ENCODE peak calls at places on chromosome 5, in six cellular contexts. X is sigmoid colon, C is transverse colon, T is spleen, E is prostate gland, I is HepG2. D is an unnamed sample.

GRCh38 chr5:134524219-134524825 is 1.1 kb upstream of the JADE2 start:
- DNase-seq in X (peak), C (peak), T (peak), E (peak), I (no peak), D (no peak)

GRCh38 chr5:57684299-57684702 is 201.7 kb upstream of the ACTBL2 start:
- DNase-seq in X (no peak), C (no peak), T (no peak), E (no peak), I (no peak), D (no peak)

GRCh38 chr5:170633235-170634041 is 129.6 kb downstream of the KCNIP1 start:
- DNase-seq in X (peak), C (peak), T (peak), E (peak), I (peak), D (peak)

GRCh38 chr5:79257314-79257713 is 21.4 kb downstream of the JMY start:
- DNase-seq in X (no peak), C (no peak), T (no peak), E (no peak), I (no peak), D (no peak)

GRCh38 chr5:166767858-166768257 is 1523.6 kb upstream of the WWC1 start:
- DNase-seq in X (no peak), C (no peak), T (no peak), E (no peak), I (no peak), D (no peak)

GRCh38 chr5:57446966-57447365 is 35.6 kb downstream of the ACTBL2 start:
- DNase-seq in X (no peak), C (no peak), T (no peak), E (no peak), I (no peak), D (no peak)

GRCh38 chr5:10562202-10563131 is 1.4 kb upstream of the ANKRD33B start:
- DNase-seq in X (peak), C (no peak), T (peak), E (no peak), I (no peak), D (no peak)

GRCh38 chr5:134958755-134959154 is 9.0 kb upstream of the CATSPER3 start:
- DNase-seq in X (no peak), C (no peak), T (no peak), E (no peak), I (peak), D (no peak)

GRCh38 chr5:120767171-120767820 is 303.2 kb downstream of the PRR16 start:
- DNase-seq in X (no peak), C (no peak), T (no peak), E (no peak), I (no peak), D (no peak)

GRCh38 chr5:107119656-107120055 is 551.1 kb downstream of the EFNA5 start:
- DNase-seq in X (no peak), C (no peak), T (no peak), E (no peak), I (no peak), D (no peak)

GRCh38 chr5:53479656-53480473 is 564 bp upstream of the FST start:
- DNase-seq in X (peak), C (peak), T (peak), E (peak), I (peak), D (no peak)

GRCh38 chr5:14302343-14302742 is 159.2 kb downstream of the TRIO start:
- DNase-seq in X (no peak), C (no peak), T (no peak), E (no peak), I (no peak), D (no peak)

GRCh38 chr5:14309199-14309598 is 166.1 kb downstream of the TRIO start:
- DNase-seq in X (no peak), C (no peak), T (no peak), E (no peak), I (no peak), D (no peak)

GRCh38 chr5:14308384-14309154 is 165.4 kb downstream of the TRIO start:
- DNase-seq in X (no peak), C (no peak), T (no peak), E (no peak), I (no peak), D (no peak)

GRCh38 chr5:14306415-14306814 is 163.3 kb downstream of the TRIO start:
- DNase-seq in X (no peak), C (no peak), T (no peak), E (no peak), I (no peak), D (no peak)

DNA sequence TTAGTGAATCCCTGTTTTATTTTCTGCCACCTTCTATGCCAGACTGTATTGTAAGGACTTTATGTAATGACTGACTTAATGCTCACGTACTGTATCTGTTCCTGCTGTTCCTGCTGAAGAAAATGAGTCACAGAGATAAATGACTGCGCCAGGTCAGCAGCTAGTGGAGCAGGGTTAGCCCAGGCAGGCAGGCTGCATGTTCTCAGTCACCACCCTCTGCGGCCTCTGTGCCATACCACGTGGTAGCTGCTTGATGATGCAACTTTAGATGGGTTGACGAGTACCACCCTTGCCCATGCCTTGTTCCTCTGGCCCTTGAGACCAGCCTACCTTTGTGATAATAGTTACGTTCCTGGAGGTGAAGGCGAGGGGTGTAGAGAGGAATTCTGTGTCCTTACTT is 161.9 kb downstream of the TRIO start:
- DNase-seq in X (no peak), C (no peak), T (no peak), E (no peak), I (no peak), D (peak)
- TF ChIP-seq POLR2AphosphoS5 in X (no peak), C (no peak), T (no peak), E (no peak), I (no peak), D (no peak)

DNA sequence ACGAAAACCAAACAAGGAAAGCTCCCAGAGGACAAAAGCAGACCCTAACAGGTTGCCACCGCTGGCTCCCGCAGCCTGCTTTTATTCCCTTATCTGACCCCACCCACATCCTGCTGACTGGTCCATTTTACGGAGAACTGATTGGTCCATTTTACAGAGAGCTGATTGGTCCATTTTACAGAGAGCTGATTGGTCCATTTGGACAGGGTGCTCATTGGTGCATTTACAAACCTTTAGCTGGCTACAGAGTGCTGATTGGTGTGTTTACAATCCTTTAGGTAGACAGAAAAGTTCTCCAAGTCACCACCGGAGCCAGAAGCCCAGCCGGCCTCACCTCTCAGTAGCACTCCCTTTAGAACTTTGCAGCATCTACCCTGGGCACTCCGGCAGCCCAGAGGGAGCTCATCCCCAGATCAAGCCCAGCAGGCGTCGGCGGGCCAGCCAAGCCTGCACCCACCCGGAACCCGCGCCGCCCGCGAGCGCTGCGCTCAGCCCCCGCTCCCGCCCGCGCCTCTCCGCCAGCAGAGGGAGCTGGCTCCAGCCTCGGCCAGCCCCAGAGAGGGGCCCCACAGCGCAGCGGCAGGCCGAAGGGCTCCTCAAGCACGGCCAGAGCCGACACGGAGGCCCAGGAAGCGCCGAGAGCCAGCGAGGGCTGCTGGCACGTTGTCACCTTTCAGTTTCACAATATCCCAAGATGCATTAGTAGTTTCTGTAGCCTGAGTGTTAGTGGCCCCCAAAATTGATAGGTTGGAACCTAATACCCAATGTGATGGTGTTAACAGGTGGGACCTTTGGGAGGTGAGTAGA is 35.3 kb upstream of the CLPTM1L start:
- DNase-seq in X (no peak), C (peak), T (peak), E (peak), I (peak), D (no peak)
- H3K4me3 ChIP-seq in X (peak), C (no peak), T (no peak), E (peak), I (no peak), D (peak)

DNA sequence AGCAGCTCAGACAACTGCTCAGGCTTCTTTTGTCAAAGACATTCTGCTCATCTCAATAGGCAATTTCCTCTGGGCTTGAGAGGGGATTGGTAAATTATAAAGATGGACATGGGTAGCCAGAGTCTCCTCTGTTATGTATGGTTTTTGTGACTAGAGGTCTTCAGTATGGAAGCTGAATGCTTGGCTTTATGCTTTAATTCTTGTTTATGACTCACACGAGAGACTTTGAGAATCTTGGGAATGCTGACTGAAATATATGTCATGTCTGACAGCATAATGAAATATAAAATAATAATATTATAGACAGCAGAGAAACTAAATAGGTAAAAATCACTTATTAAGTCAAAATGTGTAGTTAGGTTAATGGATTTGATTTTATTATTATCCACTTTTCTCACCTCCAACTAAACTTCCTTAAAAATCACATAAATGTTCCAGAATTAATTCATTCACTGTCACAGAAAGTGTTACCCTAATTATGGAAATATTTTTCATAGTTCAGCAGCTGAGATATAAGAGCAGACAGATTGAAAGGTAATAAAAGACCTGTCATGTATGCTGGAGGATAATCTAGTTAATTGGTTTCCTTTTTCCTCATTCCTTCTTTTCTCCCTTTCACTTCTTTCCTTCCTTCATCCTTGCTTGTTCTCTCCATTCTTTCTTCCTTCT is 1866.0 kb upstream of the NUDT12 start:
- DNase-seq in X (no peak), C (no peak), T (no peak), E (no peak), I (no peak), D (no peak)
- TF ChIP-seq POLR2AphosphoS5 in X (no peak), C (no peak), T (no peak), E (no peak), I (no peak), D (no peak)

DNA sequence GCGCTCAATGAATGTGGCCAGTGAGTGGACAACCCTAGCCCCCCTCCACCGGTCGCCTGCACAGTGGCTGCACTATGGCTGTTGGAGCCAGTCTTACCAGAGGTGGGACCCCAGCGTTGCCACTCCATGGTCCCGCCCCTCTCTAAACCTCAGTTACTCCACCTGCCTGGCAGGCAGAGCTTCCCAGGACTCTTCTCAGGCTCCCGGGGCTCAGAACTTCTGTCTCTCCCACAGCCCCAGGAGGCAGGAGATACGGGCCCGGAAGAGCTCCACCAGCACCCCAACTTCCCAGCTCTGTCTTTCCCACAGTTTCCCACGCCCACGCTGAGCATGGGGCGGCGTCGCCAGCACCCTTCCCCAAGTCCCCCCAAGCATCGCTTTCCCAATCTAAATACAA is 975 bp downstream of the RASGEF1C start:
- DNase-seq in X (no peak), C (no peak), T (no peak), E (no peak), I (no peak), D (no peak)
- H3K4me3 ChIP-seq in X (peak), C (peak), T (no peak), E (no peak), I (no peak), D (peak)

GRCh38 chr5:105735704-105736103 is 1935.0 kb downstream of the EFNA5 start:
- DNase-seq in X (no peak), C (no peak), T (no peak), E (no peak), I (no peak), D (no peak)
- TF ChIP-seq POLR2AphosphoS5 in X (no peak), C (no peak), T (no peak), E (no peak), I (no peak), D (no peak)

GRCh38 chr5:109062669-109063068 is 315.0 kb downstream of the FER start:
- DNase-seq in X (no peak), C (no peak), T (no peak), E (no peak), I (no peak), D (no peak)

GRCh38 chr5:109063223-109063622 is 315.5 kb downstream of the FER start:
- DNase-seq in X (no peak), C (no peak), T (no peak), E (no peak), I (no peak), D (no peak)
- H3K4me3 ChIP-seq in X (no peak), C (no peak), T (no peak), E (no peak), I (no peak), D (no peak)

GRCh38 chr5:74255692-74256091 is 384.8 kb downstream of the ENC1 start:
- DNase-seq in X (no peak), C (no peak), T (no peak), E (no peak), I (no peak), D (no peak)

GRCh38 chr5:74256947-74257573 is 383.5 kb downstream of the ENC1 start:
- DNase-seq in X (no peak), C (no peak), T (peak), E (no peak), I (no peak), D (no peak)

GRCh38 chr5:74254257-74254656 is 386.3 kb downstream of the ENC1 start:
- DNase-seq in X (no peak), C (no peak), T (no peak), E (no peak), I (no peak), D (no peak)

GRCh38 chr5:74259572-74259971 is 381.0 kb downstream of the ENC1 start:
- DNase-seq in X (no peak), C (no peak), T (no peak), E (no peak), I (no peak), D (no peak)

GRCh38 chr5:74257645-74258328 is 382.7 kb downstream of the ENC1 start:
- DNase-seq in X (peak), C (peak), T (peak), E (peak), I (no peak), D (no peak)
- TF ChIP-seq POLR2AphosphoS5 in X (peak), C (peak), T (peak), E (peak), I (no peak), D (no peak)

D was measured in Panc1.